ENCODE peak calls at places on chromosomes 2 and 18, in four cellular contexts. Q is T-helper 9 cell, A is Caki2, F is NT2/D1. V is an unnamed sample.
A peak's percentile ranks its signal among the peaks of the same experiment; 100 is the strongest.

GRCh38 chr18:57906852-57907251 is 103.7 kb upstream of the ATP8B1 start:
- DNase-seq in F (no peak), Q (no peak), A (no peak), V (peak; percentile 11)

GRCh38 chr18:45221363-45221762 is 393.9 kb upstream of the SLC14A2 start:
- DNase-seq in Q (no peak), F (no peak), A (no peak), V (no peak)

GRCh38 chr18:21513292-21513691 is 87.2 kb downstream of the ESCO1 start:
- DNase-seq in Q (no peak), F (no peak), A (no peak), V (no peak)

GRCh38 chr2:216554755-216555154 is 56.1 kb downstream of the RPL37A start:
- DNase-seq in A (no peak), F (no peak), Q (no peak), V (no peak)

GRCh38 chr2:236254021-236254420 is 10.2 kb downstream of the ASB18 start:
- DNase-seq in F (no peak), A (no peak), Q (no peak), V (no peak)

GRCh38 chr18:12408247-12408869 is 629 bp downstream of the PRELID3A start:
- DNase-seq in F (no peak), A (peak; percentile 30), Q (no peak), V (peak; percentile 24)

GRCh38 chr2:176854878-176855277 is 357.7 kb upstream of the HNRNPA3 start:
- DNase-seq in F (no peak), Q (no peak), A (no peak), V (no peak)

GRCh38 chr18:6741290-6741689 is 11.8 kb downstream of the ARHGAP28 start:
- DNase-seq in F (no peak), A (peak; percentile 83), Q (no peak), V (peak; percentile 96)

GRCh38 chr18:3016584-3017292 is 3.8 kb upstream of the LPIN2 start:
- DNase-seq in A (no peak), Q (no peak), F (no peak), V (no peak)

GRCh38 chr18:9814431-9814830 is 71.3 kb upstream of the TXNDC2 start:
- DNase-seq in Q (no peak), A (peak; percentile 58), F (no peak), V (peak; percentile 83)

GRCh38 chr18:1302861-1303260 is 398.2 kb downstream of the ADCYAP1 start:
- DNase-seq in Q (no peak), F (no peak), A (no peak), V (no peak)

GRCh38 chr2:210199186-210199765 is 26.0 kb downstream of the ACADL start:
- DNase-seq in Q (no peak), A (no peak), F (no peak), V (peak; percentile 53)

GRCh38 chr2:218892693-218893348 is 12.2 kb downstream of the WNT10A start:
- DNase-seq in Q (peak; percentile 81), A (peak; percentile 82), F (no peak), V (peak; percentile 55)

GRCh38 chr18:12377556-12378553 is 828 bp upstream of the AFG3L2 start:
- DNase-seq in A (peak; percentile 97), Q (no peak), F (no peak), V (peak; percentile 97)

GRCh38 chr2:118049140-118050128 is 35.6 kb upstream of the CCDC93 start:
- DNase-seq in A (no peak), Q (no peak), F (no peak), V (no peak)

GRCh38 chr2:207502799-207503198 is 27.0 kb upstream of the CREB1 start:
- DNase-seq in A (no peak), F (no peak), Q (no peak), V (no peak)

GRCh38 chr18:54877076-54877475 is 48.8 kb downstream of the RAB27B start:
- DNase-seq in F (no peak), A (no peak), Q (no peak), V (peak; percentile 43)

GRCh38 chr2:67259581-67260347 is 137.4 kb upstream of the ETAA1 start:
- DNase-seq in F (no peak), A (peak; percentile 91), Q (no peak), V (peak; percentile 95)

GRCh38 chr18:53755914-53756606 is 468.4 kb downstream of the MBD2 start:
- DNase-seq in A (no peak), F (no peak), Q (no peak), V (no peak)

GRCh38 chr2:197804758-197805597 is 585 bp downstream of the PLCL1 start:
- DNase-seq in Q (peak; percentile 18), A (peak; percentile 6), F (no peak), V (no peak)

GRCh38 chr18:33946322-33946721 is 278.4 kb downstream of the NOL4 start:
- DNase-seq in F (no peak), Q (no peak), A (no peak), V (no peak)

GRCh38 chr2:23385351-23385747 is 370 bp downstream of the KLHL29 start:
- DNase-seq in A (peak; percentile 43), F (no peak), Q (no peak), V (peak; percentile 57)

GRCh38 chr18:73752546-73752945 is 395.1 kb downstream of the FBXO15 start:
- DNase-seq in Q (no peak), A (peak; percentile 13), F (no peak), V (no peak)

GRCh38 chr2:9141706-9142460 is 64.7 kb upstream of the ASAP2 start:
- DNase-seq in F (no peak), A (no peak), Q (no peak), V (no peak)

GRCh38 chr2:147356157-147356556 is 488.7 kb upstream of the ACVR2A start:
- DNase-seq in Q (no peak), A (no peak), F (no peak), V (no peak)

GRCh38 chr18:7766383-7766782 is 199.3 kb downstream of the PTPRM start:
- DNase-seq in F (no peak), Q (no peak), A (no peak), V (no peak)

GRCh38 chr2:42493468-42493884 is 306 bp downstream of the KCNG3 start:
- DNase-seq in Q (no peak), F (no peak), A (no peak), V (no peak)

GRCh38 chr2:236503100-236503499 is 66.5 kb upstream of the ACKR3 start:
- DNase-seq in F (no peak), Q (no peak), A (no peak), V (no peak)

GRCh38 chr2:60882971-60883753 is 1.8 kb downstream of the REL start:
- DNase-seq in Q (no peak), A (peak; percentile 28), F (no peak), V (peak; percentile 18)

GRCh38 chr2:17793293-17793692 is 23.0 kb upstream of the MSGN1 start:
- DNase-seq in F (no peak), Q (no peak), A (no peak), V (no peak)

GRCh38 chr18:62663731-62664336 is 51.5 kb upstream of the PHLPP1 start:
- DNase-seq in Q (no peak), F (no peak), A (peak; percentile 33), V (no peak)

GRCh38 chr2:18106841-18107240 is 228.4 kb downstream of the KCNS3 start:
- DNase-seq in A (no peak), Q (no peak), F (no peak), V (no peak)

GRCh38 chr2:45650851-45651414 is 542 bp upstream of the PRKCE start:
- DNase-seq in Q (peak; percentile 92), A (peak; percentile 99), F (peak; percentile 76), V (peak; percentile 97)

GRCh38 chr2:170307988-170308387 is 130.0 kb downstream of the MYO3B start:
- DNase-seq in F (no peak), Q (no peak), A (no peak), V (no peak)

V was measured in HCEC 1CT.